ENCODE peak calls at places on chromosomes 7 and 10, in four cellular contexts. One of them, this sample, is unnamed.

GRCh38 chr10:131979821-131980270 is 1.9 kb downstream of the BNIP3 start:
- DNase-seq in Ammon's horn: no peak
- DNase-seq in epithelial cell of esophagus: peak; percentile 27
- DNase-seq in T-helper 17 cell: no peak
- DNase-seq in this sample: peak; percentile 29

GRCh38 chr7:138842111-138842510 is 44.1 kb upstream of the ATP6V0A4 start:
- DNase-seq in Ammon's horn: no peak
- DNase-seq in epithelial cell of esophagus: peak; percentile 40
- DNase-seq in T-helper 17 cell: no peak
- DNase-seq in this sample: peak; percentile 37

GRCh38 chr10:80509403-80510161 is 28.1 kb upstream of the SH2D4B start:
- DNase-seq in Ammon's horn: no peak
- DNase-seq in epithelial cell of esophagus: peak; percentile 83
- DNase-seq in T-helper 17 cell: no peak
- DNase-seq in this sample: no peak

GRCh38 chr10:46520381-46520780 is 36.1 kb downstream of the GPRIN2 start:
- DNase-seq in Ammon's horn: no peak
- DNase-seq in epithelial cell of esophagus: no peak
- DNase-seq in T-helper 17 cell: no peak
- DNase-seq in this sample: no peak

GRCh38 chr10:22505923-22506685 is 160.8 kb downstream of the SPAG6 start:
- DNase-seq in Ammon's horn: no peak
- DNase-seq in epithelial cell of esophagus: no peak
- DNase-seq in T-helper 17 cell: no peak
- DNase-seq in this sample: peak; percentile 30

GRCh38 chr10:36779238-36779846 is 346.1 kb upstream of the ANKRD30A start:
- DNase-seq in Ammon's horn: peak; percentile 85
- DNase-seq in epithelial cell of esophagus: peak; percentile 75
- DNase-seq in T-helper 17 cell: no peak
- DNase-seq in this sample: peak; percentile 100

GRCh38 chr7:36736827-36737211 is 12.5 kb upstream of the AOAH start:
- DNase-seq in Ammon's horn: peak; percentile 41
- DNase-seq in epithelial cell of esophagus: no peak
- DNase-seq in T-helper 17 cell: no peak
- DNase-seq in this sample: no peak

GRCh38 chr10:64334084-64334483 is 812.9 kb downstream of the REEP3 start:
- DNase-seq in Ammon's horn: no peak
- DNase-seq in epithelial cell of esophagus: no peak
- DNase-seq in T-helper 17 cell: no peak
- DNase-seq in this sample: peak; percentile 15

GRCh38 chr7:135189961-135190360 is 19.5 kb upstream of the CYREN start:
- DNase-seq in Ammon's horn: no peak
- DNase-seq in epithelial cell of esophagus: no peak
- DNase-seq in T-helper 17 cell: no peak
- DNase-seq in this sample: no peak

GRCh38 chr7:136039577-136040345 is 62.6 kb upstream of the MTPN start:
- DNase-seq in Ammon's horn: no peak
- DNase-seq in epithelial cell of esophagus: no peak
- DNase-seq in T-helper 17 cell: no peak
- DNase-seq in this sample: no peak

GRCh38 chr7:23105644-23106490 is at the start of gene KLHL7:
- DNase-seq in Ammon's horn: peak; percentile 97
- DNase-seq in epithelial cell of esophagus: peak; percentile 96
- DNase-seq in T-helper 17 cell: peak; percentile 91
- DNase-seq in this sample: peak; percentile 94

GRCh38 chr7:123879628-123880027 is 34.7 kb downstream of the HYAL4 start:
- DNase-seq in Ammon's horn: no peak
- DNase-seq in epithelial cell of esophagus: no peak
- DNase-seq in T-helper 17 cell: no peak
- DNase-seq in this sample: no peak

GRCh38 chr7:36522453-36523007 is 132.9 kb downstream of the ANLN start:
- DNase-seq in Ammon's horn: no peak
- DNase-seq in epithelial cell of esophagus: no peak
- DNase-seq in T-helper 17 cell: no peak
- DNase-seq in this sample: no peak

GRCh38 chr10:70856454-70856853 is 31.9 kb downstream of the PCBD1 start:
- DNase-seq in Ammon's horn: peak; percentile 17
- DNase-seq in epithelial cell of esophagus: no peak
- DNase-seq in T-helper 17 cell: no peak
- DNase-seq in this sample: no peak

GRCh38 chr7:17415955-17416354 is 117.5 kb downstream of the AHR start:
- DNase-seq in Ammon's horn: no peak
- DNase-seq in epithelial cell of esophagus: no peak
- DNase-seq in T-helper 17 cell: no peak
- DNase-seq in this sample: no peak

GRCh38 chr10:28280652-28281051 is 22.2 kb downstream of the MPP7 start:
- DNase-seq in Ammon's horn: no peak
- DNase-seq in epithelial cell of esophagus: no peak
- DNase-seq in T-helper 17 cell: no peak
- DNase-seq in this sample: no peak

GRCh38 chr10:14573666-14574261 is 200.9 kb downstream of the FAM107B start:
- DNase-seq in Ammon's horn: no peak
- DNase-seq in epithelial cell of esophagus: peak; percentile 83
- DNase-seq in T-helper 17 cell: no peak
- DNase-seq in this sample: peak; percentile 81

GRCh38 chr10:3776796-3777571 is 8.0 kb downstream of the KLF6 start:
- DNase-seq in Ammon's horn: no peak
- DNase-seq in epithelial cell of esophagus: peak; percentile 90
- DNase-seq in T-helper 17 cell: no peak
- DNase-seq in this sample: peak; percentile 83

GRCh38 chr7:43850348-43851116 is 18.8 kb downstream of the MRPS24 start:
- DNase-seq in Ammon's horn: no peak
- DNase-seq in epithelial cell of esophagus: no peak
- DNase-seq in T-helper 17 cell: no peak
- DNase-seq in this sample: peak; percentile 22

GRCh38 chr10:86711237-86711956 is 43.1 kb downstream of the LDB3 start:
- DNase-seq in Ammon's horn: peak; percentile 86
- DNase-seq in epithelial cell of esophagus: peak; percentile 87
- DNase-seq in T-helper 17 cell: peak; percentile 78
- DNase-seq in this sample: peak; percentile 83

GRCh38 chr10:102450374-102451104 is 804 bp downstream of the C10orf95 start:
- DNase-seq in Ammon's horn: peak; percentile 90
- DNase-seq in epithelial cell of esophagus: peak; percentile 89
- DNase-seq in T-helper 17 cell: peak; percentile 83
- DNase-seq in this sample: peak; percentile 82

GRCh38 chr7:64630496-64630895 is 35.4 kb upstream of the ZNF107 start:
- DNase-seq in Ammon's horn: peak; percentile 13
- DNase-seq in epithelial cell of esophagus: no peak
- DNase-seq in T-helper 17 cell: no peak
- DNase-seq in this sample: peak; percentile 17

GRCh38 chr7:90411510-90411909 is 8.2 kb downstream of the CLDN12 start:
- DNase-seq in Ammon's horn: no peak
- DNase-seq in epithelial cell of esophagus: peak; percentile 80
- DNase-seq in T-helper 17 cell: no peak
- DNase-seq in this sample: peak; percentile 56

GRCh38 chr7:96250776-96251361 is 71.0 kb downstream of the SLC25A13 start:
- DNase-seq in Ammon's horn: no peak
- DNase-seq in epithelial cell of esophagus: no peak
- DNase-seq in T-helper 17 cell: no peak
- DNase-seq in this sample: no peak

GRCh38 chr7:93194368-93194767 is 31.9 kb downstream of the HEPACAM2 start:
- DNase-seq in Ammon's horn: no peak
- DNase-seq in epithelial cell of esophagus: peak; percentile 81
- DNase-seq in T-helper 17 cell: no peak
- DNase-seq in this sample: peak; percentile 85

GRCh38 chr10:71337219-71337625 is 18.2 kb downstream of the SLC29A3 start:
- DNase-seq in Ammon's horn: no peak
- DNase-seq in epithelial cell of esophagus: no peak
- DNase-seq in T-helper 17 cell: no peak
- DNase-seq in this sample: no peak

GRCh38 chr7:116859323-116859722 is 3.1 kb upstream of the CAPZA2 start:
- DNase-seq in Ammon's horn: no peak
- DNase-seq in epithelial cell of esophagus: peak; percentile 78
- DNase-seq in T-helper 17 cell: no peak
- DNase-seq in this sample: peak; percentile 73

GRCh38 chr7:154869436-154869835 is 133.5 kb downstream of the PAXIP1 start:
- DNase-seq in Ammon's horn: no peak
- DNase-seq in epithelial cell of esophagus: no peak
- DNase-seq in T-helper 17 cell: no peak
- DNase-seq in this sample: no peak

GRCh38 chr10:29067161-29067560 is 221.7 kb upstream of the LYZL1 start:
- DNase-seq in Ammon's horn: no peak
- DNase-seq in epithelial cell of esophagus: peak; percentile 66
- DNase-seq in T-helper 17 cell: no peak
- DNase-seq in this sample: no peak

GRCh38 chr10:132578287-132578951 is 40.8 kb downstream of the INPP5A start:
- DNase-seq in Ammon's horn: no peak
- DNase-seq in epithelial cell of esophagus: no peak
- DNase-seq in T-helper 17 cell: no peak
- DNase-seq in this sample: no peak

GRCh38 chr7:94540428-94540827 is 30.8 kb downstream of the CASD1 start:
- DNase-seq in Ammon's horn: no peak
- DNase-seq in epithelial cell of esophagus: no peak
- DNase-seq in T-helper 17 cell: no peak
- DNase-seq in this sample: no peak

GRCh38 chr10:107747851-107748250 is 583.3 kb upstream of the SORCS1 start:
- DNase-seq in Ammon's horn: no peak
- DNase-seq in epithelial cell of esophagus: peak; percentile 23
- DNase-seq in T-helper 17 cell: no peak
- DNase-seq in this sample: peak; percentile 65

GRCh38 chr10:116111483-116112095 is 161.4 kb downstream of the GFRA1 start:
- DNase-seq in Ammon's horn: no peak
- DNase-seq in epithelial cell of esophagus: no peak
- DNase-seq in T-helper 17 cell: no peak
- DNase-seq in this sample: no peak

GRCh38 chr10:81874878-81875679 is at the start of gene NRG3:
- DNase-seq in Ammon's horn: no peak
- DNase-seq in epithelial cell of esophagus: no peak
- DNase-seq in T-helper 17 cell: no peak
- DNase-seq in this sample: no peak

GRCh38 chr7:16636533-16637173 is 8.9 kb downstream of the ANKMY2 start:
- DNase-seq in Ammon's horn: no peak
- DNase-seq in epithelial cell of esophagus: no peak
- DNase-seq in T-helper 17 cell: no peak
- DNase-seq in this sample: no peak

GRCh38 chr7:96313940-96314339 is 8.0 kb downstream of the SLC25A13 start:
- DNase-seq in Ammon's horn: no peak
- DNase-seq in epithelial cell of esophagus: no peak
- DNase-seq in T-helper 17 cell: no peak
- DNase-seq in this sample: no peak

GRCh38 chr7:23438171-23438570 is 32.1 kb downstream of the IGF2BP3 start:
- DNase-seq in Ammon's horn: no peak
- DNase-seq in epithelial cell of esophagus: no peak
- DNase-seq in T-helper 17 cell: no peak
- DNase-seq in this sample: no peak

GRCh38 chr10:56547163-56547562 is 186.1 kb upstream of the ZWINT start:
- DNase-seq in Ammon's horn: no peak
- DNase-seq in epithelial cell of esophagus: no peak
- DNase-seq in T-helper 17 cell: no peak
- DNase-seq in this sample: no peak